ENCODE peak calls at places on chromosomes 11 and 22, in five cellular contexts. D is fibroblast of lung; M is activated CD4-positive, alpha-beta T cell treated with anti-CD3 and anti-CD28 coated beads for 4 hours; P is central memory CD8-positive, alpha-beta T cell; A is stimulated activated CD4-positive, alpha-beta T cell treated with anti-CD3 and anti-CD28 coated beads, Interleukin-2, amount 100 ng/mL, for 48 hours. O is an unnamed sample.

GRCh38 chr11:97880209-97880608 is 1140.5 kb upstream of the CNTN5 start:
- DNase-seq in D (no peak), M (no peak), P (no peak), A (no peak), O (no peak)

GRCh38 chr22:42270512-42271190 is at the start of gene TCF20:
- DNase-seq in D (peak; percentile 63), M (peak; percentile 75), P (peak; percentile 59), A (peak; percentile 66), O (peak; percentile 69)

GRCh38 chr11:16381177-16381576 is 24.8 kb upstream of the SOX6 start:
- DNase-seq in D (no peak), M (no peak), P (no peak), A (no peak), O (no peak)

GRCh38 chr11:73566422-73566821 is 31.5 kb downstream of the FAM168A start:
- DNase-seq in D (no peak), M (no peak), P (no peak), A (no peak), O (no peak)

GRCh38 chr22:19816372-19817119 is 38.1 kb downstream of the GNB1L start:
- DNase-seq in D (no peak), M (no peak), P (no peak), A (no peak), O (no peak)

GRCh38 chr11:120057595-120058581 is 80.0 kb downstream of the TRIM29 start:
- DNase-seq in D (no peak), M (no peak), P (no peak), A (no peak), O (no peak)

GRCh38 chr22:28051787-28052356 is 132.8 kb upstream of the PITPNB start:
- DNase-seq in D (peak; percentile 73), M (peak; percentile 5), P (no peak), A (peak; percentile 33), O (peak; percentile 3)

GRCh38 chr22:41526802-41527799 is 17.2 kb downstream of the POLR3H start:
- DNase-seq in D (peak; percentile 32), M (peak; percentile 69), P (peak; percentile 49), A (peak; percentile 60), O (peak; percentile 60)

GRCh38 chr22:43106302-43106701 is 4.2 kb upstream of the BIK start:
- DNase-seq in D (no peak), M (no peak), P (no peak), A (no peak), O (no peak)

GRCh38 chr22:38735465-38736256 is 20.1 kb downstream of the SUN2 start:
- DNase-seq in D (no peak), M (no peak), P (no peak), A (no peak), O (no peak)

GRCh38 chr11:71330349-71330748 is 78.0 kb upstream of the SHANK2 start:
- DNase-seq in D (no peak), M (no peak), P (no peak), A (no peak), O (no peak)